ENCODE peak calls at places on chromosomes 7 and 10, in ten cellular contexts. Q is lower leg skin; R is A172; O is posterior vena cava; D is GM20000; Y is MCF 10A; A is activated naive CD8-positive, alpha-beta T cell treated with anti-CD3 and anti-CD28 coated beads, Interleukin-2, amount 50 U/mL, for 16 hours; U is GM04504; S is WERI-Rb-1; F is activated CD4-positive, CD25-positive, alpha-beta regulatory T cell. C is an unnamed sample.

GRCh38 chr10:128005858-128006257 is 99.0 kb downstream of the PTPRE start:
- DNase-seq in Q (no peak), R (no peak), O (no peak), D (no peak), Y (no peak), A (no peak), U (no peak), S (no peak), F (no peak), C (no peak)

GRCh38 chr7:107594961-107595737 is 15.1 kb downstream of the BCAP29 start:
- DNase-seq in Q (no peak), R (peak; percentile 91), O (no peak), D (no peak), Y (peak; percentile 92), A (no peak), U (peak; percentile 72), S (no peak), F (no peak), C (no peak)

GRCh38 chr7:51067757-51068156 is 248.9 kb downstream of the COBL start:
- DNase-seq in Q (peak; percentile 49), R (peak; percentile 81), O (no peak), D (peak; percentile 39), Y (peak; percentile 75), A (no peak), U (peak; percentile 32), S (peak; percentile 57), F (peak; percentile 6), C (peak; percentile 51)

GRCh38 chr10:27745719-27746363 is at the start of gene MKX:
- DNase-seq in Q (no peak), R (no peak), O (peak; percentile 94), D (no peak), Y (no peak), A (no peak), U (peak; percentile 56), S (peak; percentile 23), F (no peak), C (no peak)

GRCh38 chr7:157991761-157992160 is 595.9 kb downstream of the PTPRN2 start:
- DNase-seq in Q (no peak), R (no peak), O (peak; percentile 58), D (no peak), Y (no peak), A (no peak), U (no peak), S (no peak), F (no peak), C (no peak)

GRCh38 chr7:22845221-22845844 is 22.7 kb upstream of the TOMM7 start:
- DNase-seq in Q (no peak), R (peak; percentile 60), O (no peak), D (no peak), Y (no peak), A (no peak), U (no peak), S (no peak), F (no peak), C (no peak)

GRCh38 chr10:10798021-10798420 is 219.7 kb upstream of the CELF2 start:
- DNase-seq in Q (no peak), R (no peak), O (no peak), D (no peak), Y (no peak), A (no peak), U (no peak), S (no peak), F (no peak), C (no peak)

GRCh38 chr10:116287906-116288501 is 15.0 kb upstream of the GFRA1 start:
- DNase-seq in Q (no peak), R (peak; percentile 43), O (no peak), D (no peak), Y (peak; percentile 56), A (no peak), U (no peak), S (peak; percentile 59), F (no peak), C (no peak)

GRCh38 chr10:56881218-56881617 is 520.2 kb upstream of the ZWINT start:
- DNase-seq in Q (no peak), R (no peak), O (no peak), D (no peak), Y (no peak), A (no peak), U (no peak), S (no peak), F (no peak), C (no peak)

GRCh38 chr7:136957391-136957790 is 88.9 kb downstream of the CHRM2 start:
- DNase-seq in Q (no peak), R (peak; percentile 5), O (no peak), D (no peak), Y (no peak), A (no peak), U (no peak), S (no peak), F (no peak), C (no peak)

GRCh38 chr10:101578803-101579515 is 9.1 kb downstream of the POLL start:
- DNase-seq in Q (no peak), R (no peak), O (peak; percentile 65), D (no peak), Y (no peak), A (no peak), U (no peak), S (no peak), F (no peak), C (no peak)

GRCh38 chr10:96850825-96851224 is 18.7 kb downstream of the LCOR start:
- DNase-seq in Q (peak; percentile 36), R (peak; percentile 46), O (no peak), D (no peak), Y (peak; percentile 45), A (no peak), U (peak; percentile 90), S (no peak), F (no peak), C (no peak)

GRCh38 chr10:47296111-47296894 is 3.7 kb upstream of the GDF10 start:
- DNase-seq in Q (peak; percentile 71), R (no peak), O (peak; percentile 77), D (no peak), Y (no peak), A (no peak), U (no peak), S (no peak), F (no peak), C (no peak)

GRCh38 chr7:140564643-140565042 is 76.0 kb downstream of the DENND2A start:
- DNase-seq in Q (no peak), R (no peak), O (no peak), D (no peak), Y (peak; percentile 62), A (no peak), U (no peak), S (no peak), F (no peak), C (no peak)

GRCh38 chr7:44158873-44159631 is 17.9 kb upstream of the MYL7 start:
- DNase-seq in Q (no peak), R (no peak), O (peak; percentile 61), D (no peak), Y (no peak), A (no peak), U (no peak), S (no peak), F (no peak), C (no peak)

GRCh38 chr10:44967596-44967995 is 8.0 kb downstream of the RASSF4 start:
- DNase-seq in Q (no peak), R (no peak), O (peak; percentile 84), D (no peak), Y (no peak), A (no peak), U (no peak), S (no peak), F (no peak), C (no peak)

GRCh38 chr7:53302511-53303246 is 267.2 kb downstream of the POM121L12 start:
- DNase-seq in Q (no peak), R (no peak), O (no peak), D (no peak), Y (no peak), A (no peak), U (no peak), S (no peak), F (no peak), C (no peak)

GRCh38 chr7:21819048-21819447 is 126.7 kb downstream of the CDCA7L start:
- DNase-seq in Q (no peak), R (no peak), O (no peak), D (no peak), Y (no peak), A (no peak), U (no peak), S (no peak), F (no peak), C (no peak)

GRCh38 chr10:16314259-16314658 is 122.6 kb upstream of the PTER start:
- DNase-seq in Q (no peak), R (no peak), O (no peak), D (no peak), Y (peak; percentile 23), A (no peak), U (no peak), S (no peak), F (no peak), C (no peak)

GRCh38 chr10:4661572-4662255 is 164.3 kb upstream of the AKR1E2 start:
- DNase-seq in Q (peak; percentile 89), R (no peak), O (peak; percentile 86), D (no peak), Y (no peak), A (no peak), U (no peak), S (no peak), F (no peak), C (no peak)

GRCh38 chr10:16520900-16521299 is 779 bp downstream of the C1QL3 start:
- DNase-seq in Q (no peak), R (no peak), O (peak; percentile 82), D (peak; percentile 80), Y (no peak), A (no peak), U (no peak), S (peak; percentile 26), F (peak; percentile 4), C (no peak)

GRCh38 chr10:31437959-31438358 is 118.9 kb downstream of the ZEB1 start:
- DNase-seq in Q (no peak), R (no peak), O (no peak), D (no peak), Y (no peak), A (no peak), U (no peak), S (no peak), F (no peak), C (no peak)